ENCODE peak calls at places on chromosomes 1 and 21, in six cellular contexts. R is T-helper 2 cell; K is activated CD4-positive, alpha-beta T cell treated with anti-CD3 and anti-CD28 coated beads for 36 hours; J is EH; H is IMR-90; L is ecto neural progenitor cell. Z is an unnamed sample.

GRCh38 chr1:224447251-224447650 is 12.7 kb upstream of the WDR26 start:
- DNase-seq in R (no peak), K (no peak), J (peak; percentile 73), H (peak; percentile 69), L (no peak), Z (no peak)

GRCh38 chr1:64246294-64246917 is 43.0 kb downstream of the UBE2U start:
- DNase-seq in R (no peak), K (no peak), J (peak; percentile 50), H (peak; percentile 59), L (no peak), Z (peak; percentile 7)

GRCh38 chr1:200428482-200429205 is 18.8 kb upstream of the ZNF281 start:
- DNase-seq in R (no peak), K (no peak), J (peak; percentile 81), H (peak; percentile 68), L (no peak), Z (no peak)

GRCh38 chr1:155038602-155039307 is 5.1 kb downstream of the DCST1 start:
- DNase-seq in R (no peak), K (no peak), J (peak; percentile 48), H (peak; percentile 19), L (no peak), Z (no peak)

GRCh38 chr1:217079579-217079978 is 356.4 kb upstream of the ESRRG start:
- DNase-seq in R (no peak), K (no peak), J (no peak), H (no peak), L (no peak), Z (no peak)

GRCh38 chr21:27813750-27814149 is 846.9 kb upstream of the ADAMTS5 start:
- DNase-seq in R (no peak), K (no peak), J (no peak), H (no peak), L (peak; percentile 48), Z (no peak)

GRCh38 chr21:45356251-45356650 is 48.7 kb upstream of the COL18A1 start:
- DNase-seq in R (no peak), K (no peak), J (no peak), H (no peak), L (no peak), Z (no peak)

GRCh38 chr1:232813082-232813481 is 7.9 kb downstream of the MAP10 start:
- DNase-seq in R (no peak), K (no peak), J (no peak), H (no peak), L (no peak), Z (no peak)

GRCh38 chr1:67713071-67713806 is 28.2 kb downstream of the GADD45A start:
- DNase-seq in R (no peak), K (no peak), J (peak; percentile 90), H (peak; percentile 91), L (no peak), Z (peak; percentile 51)

GRCh38 chr1:108963052-108963686 is at the start of gene CLCC1:
- DNase-seq in R (peak; percentile 84), K (peak; percentile 96), J (peak; percentile 93), H (peak; percentile 90), L (peak; percentile 91), Z (peak; percentile 94)